ENCODE peak calls at places on chromosomes 2 and 18, in five cellular contexts. One of them, this sample, is unnamed.

GRCh38 chr18:78605255-78605654 is 374.4 kb upstream of the SALL3 start:
- DNase-seq in WERI-Rb-1: no peak
- DNase-seq in progenitor cell of endocrine pancreas: no peak
- DNase-seq in HCT116: no peak
- DNase-seq in WTC11: no peak
- DNase-seq in this sample: no peak

GRCh38 chr2:179186126-179186525 is 78.5 kb downstream of the SESTD1 start:
- DNase-seq in WERI-Rb-1: no peak
- DNase-seq in progenitor cell of endocrine pancreas: no peak
- DNase-seq in HCT116: no peak
- DNase-seq in WTC11: no peak
- DNase-seq in this sample: no peak

GRCh38 chr2:225889452-225889851 is 489.9 kb downstream of the NYAP2 start:
- DNase-seq in WERI-Rb-1: no peak
- DNase-seq in progenitor cell of endocrine pancreas: no peak
- DNase-seq in HCT116: peak
- DNase-seq in WTC11: no peak
- DNase-seq in this sample: no peak

GRCh38 chr2:59204040-59204439 is 962.9 kb upstream of the FANCL start:
- DNase-seq in WERI-Rb-1: no peak
- DNase-seq in progenitor cell of endocrine pancreas: no peak
- DNase-seq in HCT116: no peak
- DNase-seq in WTC11: no peak
- DNase-seq in this sample: no peak

GRCh38 chr2:54560146-54560881 is 104.2 kb downstream of the SPTBN1 start:
- DNase-seq in WERI-Rb-1: no peak
- DNase-seq in progenitor cell of endocrine pancreas: no peak
- DNase-seq in HCT116: no peak
- DNase-seq in WTC11: no peak
- DNase-seq in this sample: peak

GRCh38 chr2:67476808-67477790 is 80.0 kb downstream of the ETAA1 start:
- DNase-seq in WERI-Rb-1: peak
- DNase-seq in progenitor cell of endocrine pancreas: no peak
- DNase-seq in HCT116: peak
- DNase-seq in WTC11: no peak
- DNase-seq in this sample: no peak

GRCh38 chr2:45874324-45874723 is 222.8 kb downstream of the PRKCE start:
- DNase-seq in WERI-Rb-1: peak
- DNase-seq in progenitor cell of endocrine pancreas: no peak
- DNase-seq in HCT116: no peak
- DNase-seq in WTC11: no peak
- DNase-seq in this sample: no peak

GRCh38 chr2:23386422-23387220 is 1.6 kb downstream of the KLHL29 start:
- DNase-seq in WERI-Rb-1: peak
- DNase-seq in progenitor cell of endocrine pancreas: peak
- DNase-seq in HCT116: no peak
- DNase-seq in WTC11: peak
- DNase-seq in this sample: peak

GRCh38 chr2:128425731-128426620 is 107.3 kb upstream of the HS6ST1 start:
- DNase-seq in WERI-Rb-1: peak
- DNase-seq in progenitor cell of endocrine pancreas: no peak
- DNase-seq in HCT116: no peak
- DNase-seq in WTC11: no peak
- DNase-seq in this sample: peak

GRCh38 chr2:46645681-46646162 is 166.4 kb downstream of the TMEM247 start:
- DNase-seq in WERI-Rb-1: no peak
- DNase-seq in progenitor cell of endocrine pancreas: no peak
- DNase-seq in HCT116: no peak
- DNase-seq in WTC11: no peak
- DNase-seq in this sample: no peak

GRCh38 chr2:189118386-189118785 is 61.2 kb downstream of the COL5A2 start:
- DNase-seq in WERI-Rb-1: no peak
- DNase-seq in progenitor cell of endocrine pancreas: no peak
- DNase-seq in HCT116: no peak
- DNase-seq in WTC11: no peak
- DNase-seq in this sample: no peak

GRCh38 chr18:13539050-13539449 is 187.3 kb downstream of the FAM210A start:
- DNase-seq in WERI-Rb-1: no peak
- DNase-seq in progenitor cell of endocrine pancreas: no peak
- DNase-seq in HCT116: no peak
- DNase-seq in WTC11: no peak
- DNase-seq in this sample: no peak

GRCh38 chr2:164706522-164706921 is 85.2 kb upstream of the GRB14 start:
- DNase-seq in WERI-Rb-1: no peak
- DNase-seq in progenitor cell of endocrine pancreas: no peak
- DNase-seq in HCT116: no peak
- DNase-seq in WTC11: no peak
- DNase-seq in this sample: no peak

GRCh38 chr2:232929303-232930123 is 59.4 kb downstream of the SNORC start:
- DNase-seq in WERI-Rb-1: no peak
- DNase-seq in progenitor cell of endocrine pancreas: no peak
- DNase-seq in HCT116: no peak
- DNase-seq in WTC11: no peak
- DNase-seq in this sample: no peak

GRCh38 chr2:127080226-127080940 is 26.6 kb downstream of the BIN1 start:
- DNase-seq in WERI-Rb-1: no peak
- DNase-seq in progenitor cell of endocrine pancreas: no peak
- DNase-seq in HCT116: no peak
- DNase-seq in WTC11: no peak
- DNase-seq in this sample: no peak

GRCh38 chr2:162073776-162074578 is at the start of gene DPP4:
- DNase-seq in WERI-Rb-1: peak
- DNase-seq in progenitor cell of endocrine pancreas: peak
- DNase-seq in HCT116: no peak
- DNase-seq in WTC11: peak
- DNase-seq in this sample: peak

GRCh38 chr18:67043276-67043675 is 439.4 kb upstream of the CDH19 start:
- DNase-seq in WERI-Rb-1: no peak
- DNase-seq in progenitor cell of endocrine pancreas: no peak
- DNase-seq in HCT116: no peak
- DNase-seq in WTC11: peak
- DNase-seq in this sample: no peak

GRCh38 chr2:29269095-29270090 is 154.2 kb downstream of the CLIP4 start:
- DNase-seq in WERI-Rb-1: no peak
- DNase-seq in progenitor cell of endocrine pancreas: no peak
- DNase-seq in HCT116: no peak
- DNase-seq in WTC11: no peak
- DNase-seq in this sample: peak

GRCh38 chr2:12587729-12588522 is 128.8 kb upstream of the TRIB2 start:
- DNase-seq in WERI-Rb-1: no peak
- DNase-seq in progenitor cell of endocrine pancreas: no peak
- DNase-seq in HCT116: no peak
- DNase-seq in WTC11: no peak
- DNase-seq in this sample: no peak

GRCh38 chr2:128617661-128618060 is 299.0 kb upstream of the HS6ST1 start:
- DNase-seq in WERI-Rb-1: no peak
- DNase-seq in progenitor cell of endocrine pancreas: no peak
- DNase-seq in HCT116: no peak
- DNase-seq in WTC11: no peak
- DNase-seq in this sample: peak

GRCh38 chr18:21803495-21803894 is 62.9 kb downstream of the MIB1 start:
- DNase-seq in WERI-Rb-1: no peak
- DNase-seq in progenitor cell of endocrine pancreas: no peak
- DNase-seq in HCT116: no peak
- DNase-seq in WTC11: no peak
- DNase-seq in this sample: no peak

GRCh38 chr18:75137346-75137877 is 71.5 kb downstream of the PTGR3 start:
- DNase-seq in WERI-Rb-1: peak
- DNase-seq in progenitor cell of endocrine pancreas: no peak
- DNase-seq in HCT116: no peak
- DNase-seq in WTC11: no peak
- DNase-seq in this sample: no peak

GRCh38 chr2:24546668-24547067 is 55.6 kb downstream of the NCOA1 start:
- DNase-seq in WERI-Rb-1: no peak
- DNase-seq in progenitor cell of endocrine pancreas: no peak
- DNase-seq in HCT116: no peak
- DNase-seq in WTC11: no peak
- DNase-seq in this sample: no peak

GRCh38 chr2:24544456-24545115 is 53.5 kb downstream of the NCOA1 start:
- DNase-seq in WERI-Rb-1: no peak
- DNase-seq in progenitor cell of endocrine pancreas: no peak
- DNase-seq in HCT116: no peak
- DNase-seq in WTC11: no peak
- DNase-seq in this sample: no peak

GRCh38 chr2:24540011-24540477 is 49.0 kb downstream of the NCOA1 start:
- DNase-seq in WERI-Rb-1: no peak
- DNase-seq in progenitor cell of endocrine pancreas: no peak
- DNase-seq in HCT116: no peak
- DNase-seq in WTC11: no peak
- DNase-seq in this sample: no peak

GRCh38 chr2:24542269-24542872 is 51.3 kb downstream of the NCOA1 start:
- DNase-seq in WERI-Rb-1: no peak
- DNase-seq in progenitor cell of endocrine pancreas: no peak
- DNase-seq in HCT116: no peak
- DNase-seq in WTC11: no peak
- DNase-seq in this sample: no peak

DNA sequence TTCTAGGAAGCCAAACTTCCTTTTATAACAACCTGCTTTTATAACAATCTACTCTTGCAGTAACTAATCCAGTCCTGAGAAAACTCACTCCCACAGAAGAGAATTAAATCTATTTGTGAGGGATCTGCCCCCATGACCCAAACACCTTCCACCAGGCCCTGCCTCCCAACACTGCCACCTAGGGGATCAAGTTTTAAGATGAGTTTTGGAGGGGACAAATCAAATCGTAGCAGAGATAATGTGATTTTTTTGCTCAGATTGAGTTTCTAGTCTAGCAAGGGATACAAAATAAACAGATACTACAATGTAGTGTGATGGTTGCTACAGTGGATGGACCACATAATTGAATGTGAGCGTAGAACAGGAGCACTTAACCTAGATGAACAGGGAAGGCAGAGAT is 52.2 kb downstream of the NCOA1 start:
- DNase-seq in WERI-Rb-1: peak
- DNase-seq in progenitor cell of endocrine pancreas: no peak
- DNase-seq in HCT116: no peak
- DNase-seq in WTC11: peak
- DNase-seq in this sample: no peak
- TF ChIP-seq CTCF in WERI-Rb-1: peak
- TF ChIP-seq CTCF in progenitor cell of endocrine pancreas: peak
- TF ChIP-seq CTCF in HCT116: no peak
- TF ChIP-seq CTCF in WTC11: peak
- TF ChIP-seq CTCF in this sample: no peak

DNA sequence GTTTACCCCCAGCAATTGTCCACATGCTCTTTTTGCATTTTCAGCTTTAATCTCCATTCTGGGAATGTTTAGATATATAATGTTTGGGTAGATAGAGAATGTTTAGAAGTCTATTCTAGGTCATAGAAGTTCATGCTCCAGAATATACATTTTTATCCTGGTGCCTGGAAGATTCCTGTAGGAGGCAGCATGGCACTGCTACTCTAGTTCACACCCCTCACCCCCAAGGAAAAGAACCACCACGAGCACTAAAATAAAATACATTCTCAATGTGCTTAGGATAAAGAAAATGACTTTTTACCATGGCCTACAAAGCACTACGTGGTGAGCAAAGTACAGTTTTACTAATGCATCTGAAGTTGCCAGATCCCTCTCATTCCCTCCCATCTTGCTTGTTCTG is 53.8 kb downstream of the MYO1B start:
- DNase-seq in WERI-Rb-1: no peak
- DNase-seq in progenitor cell of endocrine pancreas: no peak
- DNase-seq in HCT116: no peak
- DNase-seq in WTC11: no peak
- DNase-seq in this sample: no peak
- TF ChIP-seq CTCF in WERI-Rb-1: no peak
- TF ChIP-seq CTCF in progenitor cell of endocrine pancreas: no peak
- TF ChIP-seq CTCF in HCT116: no peak
- TF ChIP-seq CTCF in WTC11: no peak
- TF ChIP-seq CTCF in this sample: no peak

GRCh38 chr2:239362497-239362896 is 38.3 kb downstream of the HDAC4 start:
- DNase-seq in WERI-Rb-1: no peak
- DNase-seq in progenitor cell of endocrine pancreas: no peak
- DNase-seq in HCT116: no peak
- DNase-seq in WTC11: no peak
- DNase-seq in this sample: no peak

GRCh38 chr2:239360008-239360407 is 40.8 kb downstream of the HDAC4 start:
- DNase-seq in WERI-Rb-1: no peak
- DNase-seq in progenitor cell of endocrine pancreas: no peak
- DNase-seq in HCT116: no peak
- DNase-seq in WTC11: no peak
- DNase-seq in this sample: no peak

GRCh38 chr2:239360421-239361310 is 40.2 kb downstream of the HDAC4 start:
- DNase-seq in WERI-Rb-1: no peak
- DNase-seq in progenitor cell of endocrine pancreas: no peak
- DNase-seq in HCT116: no peak
- DNase-seq in WTC11: no peak
- DNase-seq in this sample: no peak

GRCh38 chr2:239359194-239359912 is 41.5 kb downstream of the HDAC4 start:
- DNase-seq in WERI-Rb-1: no peak
- DNase-seq in progenitor cell of endocrine pancreas: no peak
- DNase-seq in HCT116: no peak
- DNase-seq in WTC11: no peak
- DNase-seq in this sample: no peak

GRCh38 chr2:239361311-239361642 is 39.5 kb downstream of the HDAC4 start:
- DNase-seq in WERI-Rb-1: no peak
- DNase-seq in progenitor cell of endocrine pancreas: no peak
- DNase-seq in HCT116: no peak
- DNase-seq in WTC11: no peak
- DNase-seq in this sample: no peak
- TF ChIP-seq CTCF in WERI-Rb-1: no peak
- TF ChIP-seq CTCF in progenitor cell of endocrine pancreas: peak
- TF ChIP-seq CTCF in HCT116: peak
- TF ChIP-seq CTCF in WTC11: no peak
- TF ChIP-seq CTCF in this sample: no peak

GRCh38 chr2:170842785-170843184 is 26.1 kb downstream of the GAD1 start:
- DNase-seq in WERI-Rb-1: no peak
- DNase-seq in progenitor cell of endocrine pancreas: no peak
- DNase-seq in HCT116: no peak
- DNase-seq in WTC11: no peak
- DNase-seq in this sample: no peak

GRCh38 chr2:170843656-170844055 is 27.0 kb downstream of the GAD1 start:
- DNase-seq in WERI-Rb-1: no peak
- DNase-seq in progenitor cell of endocrine pancreas: no peak
- DNase-seq in HCT116: peak
- DNase-seq in WTC11: no peak
- DNase-seq in this sample: no peak

GRCh38 chr2:170847716-170848115 is 31.0 kb downstream of the GAD1 start:
- DNase-seq in WERI-Rb-1: no peak
- DNase-seq in progenitor cell of endocrine pancreas: no peak
- DNase-seq in HCT116: no peak
- DNase-seq in WTC11: no peak
- DNase-seq in this sample: no peak

GRCh38 chr2:170846318-170846717 is 29.6 kb downstream of the GAD1 start:
- DNase-seq in WERI-Rb-1: no peak
- DNase-seq in progenitor cell of endocrine pancreas: no peak
- DNase-seq in HCT116: no peak
- DNase-seq in WTC11: no peak
- DNase-seq in this sample: no peak

DNA sequence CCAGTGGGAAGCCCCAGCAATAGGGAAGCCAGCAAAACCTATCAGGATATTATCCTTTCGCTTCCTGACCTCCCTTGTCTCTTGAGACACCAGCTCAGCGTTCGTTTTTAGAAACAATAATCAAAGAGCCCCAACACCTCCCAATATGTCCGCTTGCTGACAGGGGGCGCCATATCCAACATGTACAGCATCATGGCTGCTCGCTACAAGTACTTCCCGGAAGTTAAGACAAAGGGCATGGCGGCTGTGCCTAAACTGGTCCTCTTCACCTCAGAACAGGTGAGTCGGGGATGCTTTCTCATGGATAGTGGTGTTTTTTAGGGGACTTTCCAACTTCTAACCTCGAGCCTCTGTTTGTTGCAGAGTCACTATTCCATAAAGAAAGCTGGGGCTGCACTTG is 28.7 kb downstream of the GAD1 start:
- DNase-seq in WERI-Rb-1: peak
- DNase-seq in progenitor cell of endocrine pancreas: no peak
- DNase-seq in HCT116: peak
- DNase-seq in WTC11: peak
- DNase-seq in this sample: peak
- TF ChIP-seq CTCF in WERI-Rb-1: peak
- TF ChIP-seq CTCF in progenitor cell of endocrine pancreas: peak
- TF ChIP-seq CTCF in HCT116: peak
- TF ChIP-seq CTCF in WTC11: peak
- TF ChIP-seq CTCF in this sample: no peak